ENCODE peak calls at places on chromosomes 13 and 19, in four cellular contexts. M is kidney epithelial cell, O is left lung, N is mammary epithelial cell. C is an unnamed sample.

GRCh38 chr19:801030-801860 is 4.0 kb downstream of the PTBP1 start:
- DNase-seq in M (no peak), N (peak; percentile 56), O (peak; percentile 85), C (peak; percentile 63)

GRCh38 chr19:34269489-34269888 is 15.1 kb downstream of the GARRE1 start:
- DNase-seq in M (no peak), O (no peak), N (no peak), C (no peak)

GRCh38 chr19:17328517-17329060 is 6.1 kb downstream of the ANO8 start:
- DNase-seq in O (no peak), N (no peak), M (no peak), C (no peak)

GRCh38 chr13:110756268-110756667 is 42.8 kb downstream of the ING1 start:
- DNase-seq in O (no peak), M (no peak), N (no peak), C (no peak)

GRCh38 chr13:113417836-113418721 is 35.2 kb downstream of the ADPRHL1 start:
- DNase-seq in O (no peak), M (no peak), N (no peak), C (no peak)

GRCh38 chr19:47469719-47470118 is 2.0 kb downstream of the SLC8A2 start:
- DNase-seq in O (peak; percentile 63), M (no peak), N (no peak), C (no peak)

GRCh38 chr13:54486421-54487166 is 1458.0 kb downstream of the OLFM4 start:
- DNase-seq in O (no peak), N (no peak), M (no peak), C (no peak)

GRCh38 chr13:77429320-77430142 is 102.6 kb upstream of the MYCBP2 start:
- DNase-seq in N (peak; percentile 3), M (no peak), O (no peak), C (no peak)

GRCh38 chr13:50189450-50189849 is 174.2 kb downstream of the KCNRG start:
- DNase-seq in M (no peak), N (no peak), O (no peak), C (no peak)

GRCh38 chr19:46760363-46760762 is 14.1 kb upstream of the STRN4 start:
- DNase-seq in N (no peak), M (no peak), O (no peak), C (no peak)

GRCh38 chr13:111210488-111210887 is 95.4 kb downstream of the ARHGEF7 start:
- DNase-seq in M (peak; percentile 64), N (no peak), O (peak; percentile 86), C (peak; percentile 70)

GRCh38 chr13:99484405-99484981 is 16.8 kb upstream of the TM9SF2 start:
- DNase-seq in O (no peak), M (no peak), N (peak; percentile 93), C (no peak)

GRCh38 chr13:81659984-81660383 is 1319.1 kb upstream of the SPRY2 start:
- DNase-seq in O (no peak), M (no peak), N (no peak), C (no peak)

GRCh38 chr13:110134801-110135200 is 172.2 kb downstream of the COL4A1 start:
- DNase-seq in M (no peak), O (no peak), N (no peak), C (no peak)

GRCh38 chr19:58274771-58275199 is 4.0 kb upstream of the ZNF8 start:
- DNase-seq in M (no peak), N (peak; percentile 10), O (no peak), C (no peak)

GRCh38 chr13:74204606-74205312 is 70.6 kb upstream of the KLF12 start:
- DNase-seq in O (no peak), M (no peak), N (no peak), C (no peak)

GRCh38 chr19:38143847-38144246 is 80.2 kb downstream of the DPF1 start:
- DNase-seq in M (no peak), N (no peak), O (no peak), C (no peak)

GRCh38 chr13:112713517-112714253 is 23.8 kb downstream of the ATP11A start:
- DNase-seq in M (no peak), O (no peak), N (no peak), C (peak; percentile 35)

GRCh38 chr13:39788097-39788496 is 132.6 kb downstream of the COG6 start:
- DNase-seq in M (no peak), N (no peak), O (no peak), C (no peak)

GRCh38 chr19:30719991-30720329 is 347.8 kb downstream of the ZNF536 start:
- DNase-seq in M (no peak), O (no peak), N (peak; percentile 29), C (peak; percentile 53)

GRCh38 chr13:31956944-31957644 is 74.5 kb upstream of the FRY start:
- DNase-seq in N (no peak), M (no peak), O (no peak), C (no peak)

GRCh38 chr13:78657699-78658629 is 991 bp downstream of the OBI1 start:
- DNase-seq in O (no peak), M (no peak), N (peak; percentile 0), C (no peak)

GRCh38 chr13:37595162-37595561 is 3.4 kb downstream of the POSTN start:
- DNase-seq in M (no peak), N (peak; percentile 45), O (no peak), C (no peak)

GRCh38 chr13:73273737-73274136 is 214.9 kb downstream of the KLF5 start:
- DNase-seq in N (peak; percentile 37), M (peak; percentile 92), O (no peak), C (no peak)

GRCh38 chr13:58406545-58406944 is 775.0 kb downstream of the PCDH17 start:
- DNase-seq in N (no peak), M (no peak), O (no peak), C (no peak)

GRCh38 chr13:104571161-104571889 is 1505.1 kb upstream of the SLC10A2 start:
- DNase-seq in O (no peak), N (peak; percentile 90), M (peak; percentile 90), C (peak; percentile 28)

GRCh38 chr19:19138110-19138981 is at the start of gene TMEM161A:
- DNase-seq in N (peak; percentile 99), O (peak; percentile 95), M (peak; percentile 92), C (peak; percentile 98)

GRCh38 chr19:19140476-19140875 is 2.2 kb upstream of the TMEM161A start:
- DNase-seq in M (no peak), N (peak; percentile 26), O (no peak), C (no peak)

GRCh38 chr19:19142347-19142746 is 4.1 kb upstream of the TMEM161A start:
- DNase-seq in M (no peak), N (no peak), O (no peak), C (no peak)

GRCh38 chr19:19137556-19138109 is 645 bp downstream of the TMEM161A start:
- DNase-seq in O (no peak), M (no peak), N (no peak), C (no peak)

DNA sequence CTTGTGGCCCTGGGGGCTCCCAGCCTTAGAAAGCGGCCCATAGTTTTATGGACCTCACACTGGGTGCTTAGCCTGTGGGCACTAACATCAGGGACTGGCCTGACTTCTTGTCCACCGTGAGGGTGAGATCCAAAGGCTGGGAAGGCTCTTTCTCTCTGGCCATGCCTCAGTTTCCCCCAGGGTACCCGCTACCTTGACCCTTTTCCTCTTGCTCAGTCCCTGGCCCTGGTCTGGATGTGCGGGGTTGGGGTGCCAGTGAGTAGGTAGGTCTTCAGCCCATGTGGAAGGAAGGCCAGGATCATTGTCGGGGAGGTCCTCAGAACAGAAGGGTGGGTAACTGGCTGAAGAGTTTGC is 1.6 kb upstream of the TMEM161A start:
- DNase-seq in O (no peak), N (no peak), M (no peak), C (no peak)
- TF ChIP-seq CTCF in O (no peak), N (no peak), M (no peak), C (no peak)

GRCh38 chr13:87078947-87079795 is 592.0 kb upstream of the SLITRK5 start:
- DNase-seq in N (no peak), O (peak; percentile 54), M (no peak), C (peak; percentile 34)

GRCh38 chr13:87080100-87080779 is 590.9 kb upstream of the SLITRK5 start:
- DNase-seq in N (no peak), M (no peak), O (peak; percentile 68), C (no peak)

GRCh38 chr13:87087741-87088140 is 583.4 kb upstream of the SLITRK5 start:
- DNase-seq in M (no peak), O (no peak), N (no peak), C (no peak)

GRCh38 chr13:87089391-87089790 is 581.8 kb upstream of the SLITRK5 start:
- DNase-seq in O (no peak), N (peak; percentile 27), M (no peak), C (no peak)

DNA sequence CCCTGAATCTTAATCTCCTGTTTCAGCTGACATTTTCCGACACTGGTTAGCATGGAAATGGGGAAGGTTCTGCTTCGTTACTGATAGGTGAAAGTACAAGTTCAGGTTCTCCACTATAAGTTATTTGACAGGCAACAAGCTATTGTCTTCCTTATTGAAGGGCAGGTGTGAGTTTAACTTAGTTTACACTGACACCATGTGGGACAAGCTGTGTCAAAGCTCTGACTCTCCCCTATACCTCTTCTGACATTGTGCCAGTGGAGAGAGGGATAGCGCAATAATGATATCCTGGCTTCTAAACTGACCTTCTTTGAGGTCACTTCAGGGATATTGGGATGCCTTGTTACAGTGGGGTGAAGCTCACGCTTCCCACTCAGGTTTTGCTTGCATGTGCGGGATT is 587.0 kb upstream of the SLITRK5 start:
- DNase-seq in M (no peak), O (no peak), N (no peak), C (no peak)
- H3K27me3 ChIP-seq in M (no peaks in the 10 kb centered on the region), O (no peaks in the 10 kb centered on the region), N (no peaks in the 10 kb centered on the region), C (no peaks in the 10 kb centered on the region)

GRCh38 chr19:2487090-2487489 is 11.2 kb downstream of the GADD45B start:
- DNase-seq in M (no peak), O (no peak), N (no peak), C (no peak)

GRCh38 chr19:2488405-2488941 is 12.5 kb downstream of the GADD45B start:
- DNase-seq in M (no peak), O (no peak), N (no peak), C (no peak)

GRCh38 chr19:2487780-2488330 is 11.9 kb downstream of the GADD45B start:
- DNase-seq in O (no peak), M (no peak), N (no peak), C (no peak)

GRCh38 chr19:2490659-2491058 is 14.7 kb downstream of the GADD45B start:
- DNase-seq in N (no peak), M (no peak), O (no peak), C (no peak)

GRCh38 chr19:2488942-2489731 is 13.2 kb downstream of the GADD45B start:
- DNase-seq in N (no peak), M (no peak), O (peak; percentile 88), C (peak; percentile 67)
- TF ChIP-seq CTCF in N (no peak), M (no peak), O (no peak), C (no peak)

DNA sequence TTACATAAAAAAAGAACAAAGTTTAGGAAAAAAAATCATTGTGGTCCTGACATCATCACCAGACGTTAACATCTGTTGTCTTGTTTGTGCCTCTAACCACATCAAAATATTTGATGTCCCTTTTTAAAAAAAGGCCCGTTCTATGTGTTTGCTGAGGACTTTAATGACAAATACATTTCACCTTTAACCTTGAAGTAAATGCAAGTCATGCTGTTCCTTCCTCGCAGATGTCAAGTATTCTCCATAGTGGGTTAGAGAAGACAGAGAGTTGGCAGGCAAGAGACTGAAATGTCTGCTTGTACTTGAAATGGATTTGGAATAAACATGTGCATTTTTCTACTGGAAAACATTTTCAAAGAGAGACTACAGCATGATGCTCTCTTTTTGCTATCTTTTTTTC is 134.9 kb downstream of the FGF9 start:
- DNase-seq in O (no peak), N (no peak), M (no peak), C (no peak)
- H3K27me3 ChIP-seq in O (no peaks in the 10 kb centered on the region), N (no peaks in the 10 kb centered on the region), M (no peaks in the 10 kb centered on the region), C (no peaks in the 10 kb centered on the region)

GRCh38 chr19:50025022-50025793 is at the start of gene VRK3:
- DNase-seq in O (peak; percentile 100), M (peak; percentile 98), N (peak; percentile 100), C (peak; percentile 98)
- TF ChIP-seq CTCF in O (peak; percentile 5), M (no peak), N (peak; percentile 7), C (no peak)

C was measured in psoas muscle.